ENCODE peak calls at places on chromosomes 13 and 19, in six cellular contexts. O is GDM1, I is progenitor cell of endocrine pancreas, X is right lobe of liver, R is anterior cingulate cortex, W is heart right ventricle. P is an unnamed sample.
A peak's percentile ranks its signal among the peaks of the same experiment; 100 is the strongest.

GRCh38 chr13:30713133-30713532 is 22.2 kb upstream of the ALOX5AP start:
- DNase-seq in O (peak; percentile 69), I (no peak), X (no peak), R (no peak), W (no peak), P (no peak)

GRCh38 chr19:52171321-52172169 is at the start of gene ZNF836:
- DNase-seq in O (peak; percentile 47), I (peak; percentile 72), X (peak; percentile 89), R (peak; percentile 68), W (peak; percentile 93), P (peak; percentile 96)

GRCh38 chr13:19601749-19602725 is 31.4 kb upstream of the MPHOSPH8 start:
- DNase-seq in O (peak; percentile 62), I (peak; percentile 66), X (no peak), R (no peak), W (no peak), P (peak; percentile 30)

GRCh38 chr13:113926301-113926761 is 47.5 kb downstream of the C13orf46 start:
- DNase-seq in O (no peak), I (no peak), X (peak; percentile 19), R (no peak), W (no peak), P (no peak)

GRCh38 chr13:104365430-104365829 is 1299.2 kb upstream of the SLC10A2 start:
- DNase-seq in O (no peak), I (no peak), X (no peak), R (no peak), W (no peak), P (no peak)

GRCh38 chr13:41061914-41062837 is 867 bp downstream of the WBP4 start:
- DNase-seq in O (peak; percentile 75), I (no peak), X (no peak), R (no peak), W (no peak), P (no peak)

GRCh38 chr13:80340643-80341097 is 256 bp downstream of the SPRY2 start:
- DNase-seq in O (no peak), I (no peak), X (no peak), R (peak; percentile 37), W (peak; percentile 53), P (no peak)

GRCh38 chr19:46860846-46861690 is at the start of gene ARHGAP35:
- DNase-seq in O (no peak), I (no peak), X (peak; percentile 76), R (no peak), W (no peak), P (peak; percentile 51)

GRCh38 chr19:17370026-17370587 is 7.0 kb downstream of the PLVAP start:
- DNase-seq in O (peak; percentile 36), I (no peak), X (no peak), R (peak; percentile 21), W (no peak), P (no peak)